ENCODE peak calls at places on chromosomes 6 and 20, in nine cellular contexts. One of them, this sample, is unnamed.
A peak's percentile ranks its signal among the peaks of the same experiment; 100 is the strongest.

GRCh38 chr6:131629656-131630055 is 1.6 kb upstream of the MED23 start:
- DNase-seq in endothelial cell of umbilical vein: no peak
- DNase-seq in PC-3: peak; percentile 73
- DNase-seq in DND-41: no peak
- DNase-seq in fibroblast of lung: no peak
- DNase-seq in A673: peak; percentile 11
- DNase-seq in keratinocyte: no peak
- DNase-seq in HCT116: no peak
- DNase-seq in SK-N-MC: no peak
- DNase-seq in this sample: peak; percentile 13

GRCh38 chr6:114735118-114735730 is 392.4 kb upstream of the HS3ST5 start:
- DNase-seq in SK-N-MC: no peak
- DNase-seq in HCT116: no peak
- DNase-seq in DND-41: no peak
- DNase-seq in A673: no peak
- DNase-seq in fibroblast of lung: peak; percentile 61
- DNase-seq in keratinocyte: no peak
- DNase-seq in endothelial cell of umbilical vein: no peak
- DNase-seq in PC-3: no peak
- DNase-seq in this sample: no peak

GRCh38 chr6:63351995-63352586 is 32.3 kb upstream of the LGSN start:
- DNase-seq in keratinocyte: no peak
- DNase-seq in fibroblast of lung: peak; percentile 57
- DNase-seq in PC-3: peak; percentile 45
- DNase-seq in HCT116: peak; percentile 33
- DNase-seq in endothelial cell of umbilical vein: peak; percentile 54
- DNase-seq in A673: peak; percentile 5
- DNase-seq in DND-41: no peak
- DNase-seq in SK-N-MC: peak; percentile 14
- DNase-seq in this sample: peak; percentile 76

GRCh38 chr20:55194947-55195346 is 719.6 kb downstream of the DOK5 start:
- DNase-seq in keratinocyte: no peak
- DNase-seq in endothelial cell of umbilical vein: no peak
- DNase-seq in fibroblast of lung: no peak
- DNase-seq in SK-N-MC: no peak
- DNase-seq in HCT116: no peak
- DNase-seq in A673: no peak
- DNase-seq in DND-41: no peak
- DNase-seq in PC-3: no peak
- DNase-seq in this sample: no peak

GRCh38 chr6:32167154-32167760 is 2.9 kb downstream of the EGFL8 start:
- DNase-seq in keratinocyte: no peak
- DNase-seq in fibroblast of lung: no peak
- DNase-seq in HCT116: no peak
- DNase-seq in DND-41: no peak
- DNase-seq in SK-N-MC: no peak
- DNase-seq in A673: no peak
- DNase-seq in PC-3: no peak
- DNase-seq in endothelial cell of umbilical vein: no peak
- DNase-seq in this sample: no peak

GRCh38 chr6:106666290-106667021 is 37.1 kb downstream of the QRSL1 start:
- DNase-seq in HCT116: no peak
- DNase-seq in PC-3: no peak
- DNase-seq in keratinocyte: no peak
- DNase-seq in SK-N-MC: no peak
- DNase-seq in A673: no peak
- DNase-seq in endothelial cell of umbilical vein: no peak
- DNase-seq in DND-41: no peak
- DNase-seq in fibroblast of lung: no peak
- DNase-seq in this sample: no peak

GRCh38 chr20:2470051-2470431 is 548 bp downstream of the SNRPB start:
- DNase-seq in HCT116: no peak
- DNase-seq in A673: peak; percentile 55
- DNase-seq in keratinocyte: no peak
- DNase-seq in SK-N-MC: no peak
- DNase-seq in DND-41: peak; percentile 79
- DNase-seq in endothelial cell of umbilical vein: peak; percentile 60
- DNase-seq in PC-3: peak; percentile 48
- DNase-seq in fibroblast of lung: peak; percentile 68
- DNase-seq in this sample: peak; percentile 76

GRCh38 chr6:152232494-152233151 is 404.5 kb downstream of the SYNE1 start:
- DNase-seq in SK-N-MC: peak; percentile 45
- DNase-seq in HCT116: no peak
- DNase-seq in keratinocyte: no peak
- DNase-seq in A673: peak; percentile 49
- DNase-seq in fibroblast of lung: peak; percentile 76
- DNase-seq in PC-3: no peak
- DNase-seq in DND-41: no peak
- DNase-seq in endothelial cell of umbilical vein: peak; percentile 89
- DNase-seq in this sample: peak; percentile 76

GRCh38 chr6:31834367-31834703 is 6.8 kb downstream of the HSPA1B start:
- DNase-seq in HCT116: peak; percentile 77
- DNase-seq in A673: peak; percentile 90
- DNase-seq in fibroblast of lung: peak; percentile 79
- DNase-seq in keratinocyte: no peak
- DNase-seq in PC-3: peak; percentile 85
- DNase-seq in DND-41: peak; percentile 80
- DNase-seq in SK-N-MC: no peak
- DNase-seq in endothelial cell of umbilical vein: no peak
- DNase-seq in this sample: peak; percentile 95

GRCh38 chr6:43714311-43715055 is 26.9 kb upstream of the MRPS18A start:
- DNase-seq in DND-41: peak; percentile 42
- DNase-seq in SK-N-MC: peak; percentile 58
- DNase-seq in keratinocyte: no peak
- DNase-seq in fibroblast of lung: peak; percentile 54
- DNase-seq in PC-3: no peak
- DNase-seq in endothelial cell of umbilical vein: no peak
- DNase-seq in HCT116: no peak
- DNase-seq in A673: peak; percentile 84
- DNase-seq in this sample: peak; percentile 33

GRCh38 chr6:89313006-89313405 is 2.1 kb downstream of the GABRR2 start:
- DNase-seq in endothelial cell of umbilical vein: peak; percentile 32
- DNase-seq in DND-41: no peak
- DNase-seq in fibroblast of lung: peak; percentile 94
- DNase-seq in PC-3: peak; percentile 72
- DNase-seq in SK-N-MC: peak; percentile 77
- DNase-seq in HCT116: no peak
- DNase-seq in A673: peak; percentile 60
- DNase-seq in keratinocyte: no peak
- DNase-seq in this sample: peak; percentile 98

GRCh38 chr6:30725713-30726505 is 5.8 kb downstream of the TUBB start:
- DNase-seq in keratinocyte: no peak
- DNase-seq in HCT116: no peak
- DNase-seq in A673: peak; percentile 54
- DNase-seq in DND-41: peak; percentile 60
- DNase-seq in PC-3: peak; percentile 61
- DNase-seq in endothelial cell of umbilical vein: peak; percentile 26
- DNase-seq in fibroblast of lung: peak; percentile 73
- DNase-seq in SK-N-MC: no peak
- DNase-seq in this sample: peak; percentile 74

GRCh38 chr20:45971425-45971674 is 653 bp downstream of the ZNF335 start:
- DNase-seq in HCT116: no peak
- DNase-seq in fibroblast of lung: no peak
- DNase-seq in PC-3: no peak
- DNase-seq in SK-N-MC: no peak
- DNase-seq in endothelial cell of umbilical vein: no peak
- DNase-seq in A673: no peak
- DNase-seq in keratinocyte: no peak
- DNase-seq in DND-41: no peak
- DNase-seq in this sample: no peak

GRCh38 chr6:116393430-116393829 is 22.7 kb downstream of the DSE start:
- DNase-seq in SK-N-MC: no peak
- DNase-seq in endothelial cell of umbilical vein: no peak
- DNase-seq in fibroblast of lung: no peak
- DNase-seq in keratinocyte: no peak
- DNase-seq in A673: peak; percentile 52
- DNase-seq in PC-3: no peak
- DNase-seq in HCT116: no peak
- DNase-seq in DND-41: no peak
- DNase-seq in this sample: no peak

GRCh38 chr6:45836984-45837383 is 178.7 kb downstream of the CLIC5 start:
- DNase-seq in A673: no peak
- DNase-seq in fibroblast of lung: no peak
- DNase-seq in PC-3: peak; percentile 11
- DNase-seq in HCT116: no peak
- DNase-seq in keratinocyte: peak; percentile 2
- DNase-seq in endothelial cell of umbilical vein: no peak
- DNase-seq in DND-41: no peak
- DNase-seq in SK-N-MC: no peak
- DNase-seq in this sample: no peak

GRCh38 chr6:41558033-41558807 is 12.0 kb downstream of the FOXP4 start:
- DNase-seq in HCT116: no peak
- DNase-seq in DND-41: no peak
- DNase-seq in endothelial cell of umbilical vein: no peak
- DNase-seq in PC-3: no peak
- DNase-seq in A673: no peak
- DNase-seq in keratinocyte: no peak
- DNase-seq in fibroblast of lung: peak; percentile 53
- DNase-seq in SK-N-MC: no peak
- DNase-seq in this sample: peak; percentile 9

GRCh38 chr6:156943816-156944215 is 166.6 kb downstream of the ARID1B start:
- DNase-seq in DND-41: no peak
- DNase-seq in PC-3: no peak
- DNase-seq in endothelial cell of umbilical vein: no peak
- DNase-seq in keratinocyte: no peak
- DNase-seq in A673: no peak
- DNase-seq in fibroblast of lung: no peak
- DNase-seq in SK-N-MC: no peak
- DNase-seq in HCT116: no peak
- DNase-seq in this sample: peak; percentile 73

GRCh38 chr6:114288696-114289095 is 54.1 kb downstream of the HS3ST5 start:
- DNase-seq in SK-N-MC: no peak
- DNase-seq in HCT116: no peak
- DNase-seq in PC-3: no peak
- DNase-seq in DND-41: no peak
- DNase-seq in fibroblast of lung: no peak
- DNase-seq in A673: no peak
- DNase-seq in keratinocyte: no peak
- DNase-seq in endothelial cell of umbilical vein: no peak
- DNase-seq in this sample: no peak

GRCh38 chr20:48605364-48606116 is 222.3 kb downstream of the PREX1 start:
- DNase-seq in A673: no peak
- DNase-seq in fibroblast of lung: no peak
- DNase-seq in HCT116: no peak
- DNase-seq in SK-N-MC: no peak
- DNase-seq in DND-41: no peak
- DNase-seq in endothelial cell of umbilical vein: no peak
- DNase-seq in keratinocyte: no peak
- DNase-seq in PC-3: no peak
- DNase-seq in this sample: no peak

GRCh38 chr6:88670369-88670768 is 293.0 kb downstream of the RNGTT start:
- DNase-seq in A673: no peak
- DNase-seq in DND-41: no peak
- DNase-seq in endothelial cell of umbilical vein: no peak
- DNase-seq in fibroblast of lung: no peak
- DNase-seq in HCT116: no peak
- DNase-seq in SK-N-MC: no peak
- DNase-seq in PC-3: no peak
- DNase-seq in keratinocyte: no peak
- DNase-seq in this sample: no peak

DNA sequence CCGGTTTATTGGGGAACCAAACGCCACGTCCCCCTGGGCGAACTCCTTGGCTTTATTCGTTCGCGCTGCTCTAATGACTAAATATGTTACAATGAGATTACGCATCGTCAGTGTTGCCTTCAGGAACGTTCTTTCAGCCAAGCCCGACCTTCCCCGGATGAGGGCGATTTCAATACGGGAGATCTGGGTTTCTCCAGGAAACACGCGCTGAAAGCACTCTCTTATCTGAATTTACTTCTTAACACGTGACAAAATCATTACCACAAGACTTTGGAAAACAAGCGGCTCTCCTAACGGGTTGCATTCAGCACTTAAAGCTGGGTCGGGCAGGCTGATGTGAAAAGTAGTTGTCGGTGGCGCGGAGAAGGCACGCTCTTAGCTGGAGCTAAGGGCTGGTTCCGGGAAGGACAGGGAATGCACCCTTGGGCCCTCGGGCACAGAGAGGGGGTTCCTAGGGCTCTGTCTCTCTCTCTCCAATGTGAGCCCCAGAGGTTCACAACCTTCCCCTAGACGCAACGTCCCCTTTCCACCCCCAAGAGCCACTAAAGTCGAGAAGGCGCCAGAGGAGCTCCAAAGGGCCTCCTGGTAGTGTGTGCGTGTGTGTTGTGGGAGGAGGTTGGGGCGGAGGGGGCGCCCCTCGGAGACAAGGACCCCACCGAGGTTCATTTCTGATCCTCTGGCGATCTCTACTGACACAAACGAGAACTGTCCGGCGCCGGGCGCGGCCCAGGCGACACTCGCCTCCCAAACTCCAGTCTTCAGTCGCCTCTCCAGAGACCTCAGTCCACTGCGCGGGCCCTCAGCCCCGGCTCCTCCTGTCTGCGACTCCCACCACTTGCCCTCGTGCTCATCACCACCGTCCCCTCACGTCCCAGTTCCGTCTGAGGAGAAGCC is 7.1 kb upstream of the NKX2-2 start:
- DNase-seq in keratinocyte: no peak
- DNase-seq in fibroblast of lung: peak; percentile 33
- DNase-seq in HCT116: no peak
- DNase-seq in DND-41: no peak
- DNase-seq in SK-N-MC: no peak
- DNase-seq in endothelial cell of umbilical vein: no peak
- DNase-seq in A673: peak; percentile 79
- DNase-seq in PC-3: no peak
- DNase-seq in this sample: peak; percentile 61
- TF ChIP-seq EZH2 in keratinocyte: peak; percentile 19
- TF ChIP-seq EZH2 in fibroblast of lung: peak; percentile 89
- TF ChIP-seq EZH2 in HCT116: no peak
- TF ChIP-seq EZH2 in DND-41: no peak
- TF ChIP-seq EZH2 in SK-N-MC: no peak
- TF ChIP-seq EZH2 in endothelial cell of umbilical vein: peak; percentile 84
- TF ChIP-seq EZH2 in A673: no peak
- TF ChIP-seq EZH2 in PC-3: no peak
- TF ChIP-seq EZH2 in this sample: peak; percentile 81

GRCh38 chr6:35086636-35087360 is 54.3 kb downstream of the TCP11 start:
- DNase-seq in endothelial cell of umbilical vein: no peak
- DNase-seq in SK-N-MC: no peak
- DNase-seq in fibroblast of lung: no peak
- DNase-seq in HCT116: no peak
- DNase-seq in DND-41: no peak
- DNase-seq in A673: no peak
- DNase-seq in PC-3: no peak
- DNase-seq in keratinocyte: no peak
- DNase-seq in this sample: no peak
- TF ChIP-seq EZH2 in endothelial cell of umbilical vein: no peak
- TF ChIP-seq EZH2 in SK-N-MC: no peak
- TF ChIP-seq EZH2 in fibroblast of lung: no peak
- TF ChIP-seq EZH2 in HCT116: no peak
- TF ChIP-seq EZH2 in DND-41: no peak
- TF ChIP-seq EZH2 in A673: no peak
- TF ChIP-seq EZH2 in PC-3: no peak
- TF ChIP-seq EZH2 in keratinocyte: no peak
- TF ChIP-seq EZH2 in this sample: no peak

GRCh38 chr20:35355372-35355771 is 56.4 kb downstream of the UQCC1 start:
- DNase-seq in HCT116: no peak
- DNase-seq in A673: no peak
- DNase-seq in fibroblast of lung: peak; percentile 54
- DNase-seq in endothelial cell of umbilical vein: no peak
- DNase-seq in SK-N-MC: no peak
- DNase-seq in keratinocyte: no peak
- DNase-seq in PC-3: no peak
- DNase-seq in DND-41: no peak
- DNase-seq in this sample: no peak
- TF ChIP-seq EZH2 in HCT116: no peak
- TF ChIP-seq EZH2 in A673: no peak
- TF ChIP-seq EZH2 in fibroblast of lung: no peak
- TF ChIP-seq EZH2 in endothelial cell of umbilical vein: no peak
- TF ChIP-seq EZH2 in SK-N-MC: no peak
- TF ChIP-seq EZH2 in keratinocyte: no peak
- TF ChIP-seq EZH2 in PC-3: no peak
- TF ChIP-seq EZH2 in DND-41: no peak
- TF ChIP-seq EZH2 in this sample: no peak

GRCh38 chr6:108562503-108562993 is 1.8 kb downstream of the FOXO3 start:
- DNase-seq in A673: peak; percentile 93
- DNase-seq in HCT116: peak; percentile 69
- DNase-seq in endothelial cell of umbilical vein: peak; percentile 76
- DNase-seq in SK-N-MC: peak; percentile 37
- DNase-seq in DND-41: peak; percentile 28
- DNase-seq in PC-3: peak; percentile 71
- DNase-seq in keratinocyte: peak; percentile 66
- DNase-seq in fibroblast of lung: peak; percentile 76
- DNase-seq in this sample: peak; percentile 71
- TF ChIP-seq EZH2 in A673: no peak
- TF ChIP-seq EZH2 in HCT116: no peak
- TF ChIP-seq EZH2 in endothelial cell of umbilical vein: no peak
- TF ChIP-seq EZH2 in SK-N-MC: no peak
- TF ChIP-seq EZH2 in DND-41: no peak
- TF ChIP-seq EZH2 in PC-3: no peak
- TF ChIP-seq EZH2 in keratinocyte: no peak
- TF ChIP-seq EZH2 in fibroblast of lung: no peak
- TF ChIP-seq EZH2 in this sample: no peak